ENCODE peak calls at places on chromosomes 13 and 19, in seven cellular contexts. Z is cardiac fibroblast, G is fibroblast of the aortic adventitia, T is neural progenitor cell, J is ascending aorta, P is SK-N-SH, S is mammary epithelial cell. X is an unnamed sample.

GRCh38 chr19:1943661-1944087 is 2.7 kb downstream of the CSNK1G2 start:
- DNase-seq in Z (no peak), G (no peak), T (no peak), J (no peak), P (no peak), S (no peak), X (no peak)

GRCh38 chr13:46079770-46080169 is 25.1 kb downstream of the CPB2 start:
- DNase-seq in Z (no peak), G (no peak), T (no peak), J (no peak), P (no peak), S (no peak), X (no peak)

GRCh38 chr13:98190889-98191444 is 13.9 kb upstream of the RNF113B start:
- DNase-seq in Z (no peak), G (no peak), T (no peak), J (no peak), P (no peak), S (no peak), X (no peak)

GRCh38 chr13:40562975-40563349 is 103.5 kb downstream of the FOXO1 start:
- DNase-seq in Z (no peak), G (no peak), T (no peak), J (no peak), P (no peak), S (no peak), X (no peak)

GRCh38 chr13:33799950-33800592 is 17.9 kb upstream of the RFC3 start:
- DNase-seq in Z (peak; percentile 72), G (peak; percentile 71), T (peak; percentile 33), J (no peak), P (peak; percentile 19), S (peak; percentile 11), X (no peak)

GRCh38 chr13:102569488-102569887 is 27.3 kb upstream of the TPP2 start:
- DNase-seq in Z (peak; percentile 53), G (peak; percentile 63), T (no peak), J (no peak), P (no peak), S (no peak), X (no peak)

GRCh38 chr13:26558074-26558805 is 757 bp downstream of the WASF3 start:
- DNase-seq in Z (peak; percentile 14), G (peak; percentile 23), T (peak; percentile 70), J (no peak), P (peak; percentile 73), S (peak; percentile 17), X (no peak)

GRCh38 chr13:112241288-112241687 is 134.9 kb upstream of the SPACA7 start:
- DNase-seq in Z (no peak), G (no peak), T (no peak), J (no peak), P (no peak), S (no peak), X (no peak)

GRCh38 chr19:48511800-48512503 is at the start of gene LMTK3:
- DNase-seq in Z (peak; percentile 38), G (peak; percentile 16), T (peak; percentile 87), J (no peak), P (peak; percentile 97), S (no peak), X (peak; percentile 78)

GRCh38 chr13:25840261-25840660 is 211.6 kb downstream of the SHISA2 start:
- DNase-seq in Z (no peak), G (no peak), T (no peak), J (no peak), P (no peak), S (no peak), X (no peak)

GRCh38 chr19:30686252-30686762 is 314.1 kb downstream of the ZNF536 start:
- DNase-seq in Z (peak; percentile 17), G (peak; percentile 20), T (no peak), J (no peak), P (peak; percentile 75), S (no peak), X (no peak)

GRCh38 chr19:51086153-51086850 is 3.6 kb upstream of the KLK14 start:
- DNase-seq in Z (no peak), G (no peak), T (no peak), J (no peak), P (no peak), S (no peak), X (no peak)

GRCh38 chr13:99436013-99436412 is 65.3 kb upstream of the TM9SF2 start:
- DNase-seq in Z (no peak), G (no peak), T (no peak), J (no peak), P (no peak), S (peak; percentile 15), X (no peak)

GRCh38 chr19:12665646-12666304 is 767 bp downstream of the MAN2B1 start:
- DNase-seq in Z (no peak), G (no peak), T (no peak), J (no peak), P (no peak), S (no peak), X (no peak)

GRCh38 chr13:98187155-98187726 is 10.2 kb upstream of the RNF113B start:
- DNase-seq in Z (no peak), G (no peak), T (no peak), J (no peak), P (no peak), S (no peak), X (no peak)

GRCh38 chr19:39135701-39136100 is 10.1 kb downstream of the PAK4 start:
- DNase-seq in Z (no peak), G (no peak), T (no peak), J (no peak), P (peak; percentile 11), S (no peak), X (no peak)

GRCh38 chr13:46211116-46211515 is 612 bp upstream of the LRRC63 start:
- DNase-seq in Z (no peak), G (peak; percentile 5), T (no peak), J (no peak), P (peak; percentile 32), S (no peak), X (no peak)

GRCh38 chr13:26664286-26664685 is 96.3 kb downstream of the GPR12 start:
- DNase-seq in Z (no peak), G (no peak), T (no peak), J (no peak), P (no peak), S (no peak), X (no peak)

GRCh38 chr13:100149389-100149788 is 60.5 kb downstream of the PCCA start:
- DNase-seq in Z (no peak), G (peak; percentile 60), T (no peak), J (no peak), P (no peak), S (no peak), X (no peak)

GRCh38 chr19:10406191-10406590 is 2.8 kb upstream of the CDC37 start:
- DNase-seq in Z (no peak), G (no peak), T (no peak), J (no peak), P (no peak), S (no peak), X (no peak)

GRCh38 chr19:10402441-10403038 is 802 bp downstream of the CDC37 start:
- DNase-seq in Z (peak; percentile 52), G (peak; percentile 44), T (peak; percentile 39), J (no peak), P (peak; percentile 76), S (no peak), X (no peak)

GRCh38 chr19:10399878-10400277 is 3.5 kb downstream of the CDC37 start:
- DNase-seq in Z (no peak), G (no peak), T (no peak), J (no peak), P (no peak), S (no peak), X (no peak)

GRCh38 chr19:10404888-10405808 is 1.8 kb upstream of the CDC37 start:
- DNase-seq in Z (no peak), G (no peak), T (peak; percentile 37), J (no peak), P (peak; percentile 42), S (no peak), X (no peak)

DNA sequence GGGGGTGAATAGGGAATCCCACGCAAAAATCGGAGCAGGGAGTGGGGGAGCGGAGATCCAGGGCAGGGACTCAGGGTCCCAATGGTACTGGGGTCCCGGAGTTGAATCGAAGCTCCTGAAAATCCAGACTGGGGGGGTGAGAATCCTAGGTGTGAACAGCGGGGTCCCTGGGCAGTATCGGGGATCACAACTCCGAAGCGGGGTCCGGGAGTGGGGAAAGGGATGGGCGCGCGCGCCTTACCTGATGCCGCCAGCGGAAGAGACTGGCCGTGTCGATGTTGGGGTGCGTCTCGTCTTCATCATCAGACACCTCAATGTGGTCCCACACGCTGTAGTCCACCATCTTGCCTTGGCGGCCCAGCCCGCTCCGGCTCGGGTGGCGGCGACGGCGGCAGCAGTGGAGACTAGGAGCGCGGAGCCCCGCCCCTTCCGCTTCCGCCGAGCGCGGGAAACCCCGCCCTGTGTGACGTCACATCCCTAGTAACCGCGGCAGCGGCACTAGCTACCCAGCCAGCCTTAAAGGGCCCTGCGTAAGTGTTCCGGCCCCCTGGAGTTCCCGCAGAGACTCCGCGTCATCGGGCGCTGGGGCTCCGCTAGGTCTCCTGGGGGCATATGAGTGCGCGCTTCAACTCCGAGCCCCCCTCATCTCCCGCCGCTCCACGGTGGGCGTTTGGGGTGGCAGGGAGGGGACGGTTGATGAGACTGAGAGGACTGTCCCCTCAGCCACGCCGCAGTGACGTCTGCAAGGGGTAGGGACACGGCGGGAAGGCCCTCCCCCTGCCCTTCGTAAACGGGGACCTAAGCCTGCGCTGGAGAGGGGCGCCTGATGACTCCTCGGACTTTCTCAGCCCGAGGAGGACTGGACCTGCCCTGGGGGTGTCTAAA is at the start of gene CDC37:
- DNase-seq in Z (peak; percentile 98), G (peak; percentile 96), T (peak; percentile 99), J (peak; percentile 81), P (peak; percentile 98), S (peak; percentile 94), X (peak; percentile 97)
- H3K4me3 ChIP-seq in Z (peak within 1 kb of the TSS; percentile 100), G (peak within 1 kb of the TSS; percentile 99), T (peak within 1 kb of the TSS; percentile 97), J (peak within 1 kb of the TSS; percentile 91), P (peak within 1 kb of the TSS; percentile 89), S (peak within 1 kb of the TSS; percentile 92), X (peak within 1 kb of the TSS; percentile 89)

GRCh38 chr19:10290439-10290875 is 705 bp downstream of the ICAM5 start:
- DNase-seq in Z (no peak), G (peak; percentile 24), T (peak; percentile 40), J (no peak), P (no peak), S (no peak), X (no peak)
- H3K4me3 ChIP-seq in Z (peak overlapping the region; percentile 47), G (peak overlapping the region; percentile 42), T (peak overlapping the region; percentile 39), J (peak overlapping the region; percentile 43), P (peak overlapping the region; percentile 37), S (peak overlapping the region; percentile 50), X (peak overlapping the region; percentile 54)

GRCh38 chr19:35317464-35318043 is 11.4 kb upstream of the CD22 start:
- DNase-seq in Z (no peak), G (no peak), T (no peak), J (no peak), P (no peak), S (no peak), X (no peak)
- H3K4me3 ChIP-seq in Z (no peak overlapping the region), G (no peak overlapping the region), T (no peak overlapping the region), J (no peak overlapping the region), P (no peak overlapping the region), S (no peak overlapping the region), X (no peak overlapping the region)

DNA sequence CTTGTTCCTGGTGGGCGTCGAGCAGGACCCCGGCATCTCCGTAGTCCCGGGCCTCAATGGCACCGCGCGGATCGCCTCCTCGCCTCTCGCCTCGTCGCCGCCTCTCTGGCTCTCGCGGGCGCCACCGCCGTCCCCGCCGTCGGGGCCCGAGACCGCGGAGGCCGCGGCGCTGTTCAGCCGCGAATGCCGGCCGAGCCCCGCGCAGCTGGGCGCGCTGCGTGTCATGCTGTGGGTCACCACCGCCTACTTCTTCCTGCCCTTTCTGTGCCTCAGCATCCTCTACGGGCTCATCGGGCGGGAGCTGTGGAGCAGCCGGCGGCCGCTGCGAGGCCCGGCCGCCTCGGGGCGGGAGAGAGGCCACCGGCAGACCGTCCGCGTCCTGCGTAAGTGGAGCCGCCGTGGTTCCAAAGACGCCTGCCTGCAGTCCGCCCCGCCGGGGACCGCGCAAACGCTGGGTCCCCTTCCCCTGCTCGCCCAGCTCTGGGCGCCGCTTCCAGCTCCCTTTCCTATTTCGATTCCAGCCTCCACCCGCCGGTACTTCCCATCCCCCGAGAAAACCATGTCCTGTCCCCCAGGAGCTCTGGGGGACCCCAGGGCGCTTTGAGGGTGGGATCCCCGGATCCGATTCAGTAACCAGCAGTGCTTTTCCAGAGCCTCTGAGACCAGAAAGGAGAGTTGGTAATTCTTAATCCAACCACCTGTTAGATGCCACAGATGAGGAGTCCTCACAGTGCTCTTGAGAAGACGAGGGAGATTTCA is 897 bp downstream of the MLNR start:
- DNase-seq in Z (peak; percentile 15), G (no peak), T (peak; percentile 61), J (no peak), P (peak; percentile 69), S (no peak), X (no peak)
- H3K4me3 ChIP-seq in Z (no peak overlapping the region), G (no peak overlapping the region), T (peak overlapping the region; percentile 38), J (peak overlapping the region; percentile 54), P (peak overlapping the region; percentile 43), S (no peak overlapping the region), X (peak overlapping the region; percentile 51)